ENCODE peak calls at places on chromosomes 5 and 9, in six cellular contexts. G, W, K, O, S and X are unnamed samples.
A peak's percentile ranks its signal among the peaks of the same experiment; 100 is the strongest.

GRCh38 chr9:124202447-124202971 is 55.2 kb upstream of the NEK6 start:
- DNase-seq in G (no peak), W (peak; percentile 94), K (no peak), O (peak; percentile 98), S (no peak), X (no peak)

GRCh38 chr9:106859957-106860715 is 2.8 kb upstream of the ZNF462 start:
- DNase-seq in G (peak; percentile 41), W (no peak), K (peak; percentile 63), O (no peak), S (peak; percentile 54), X (no peak)

GRCh38 chr5:147621016-147621415 is 111.1 kb upstream of the DPYSL3 start:
- DNase-seq in G (no peak), W (no peak), K (no peak), O (no peak), S (no peak), X (no peak)

GRCh38 chr5:39517800-39518199 is 93.0 kb upstream of the DAB2 start:
- DNase-seq in G (no peak), W (no peak), K (peak; percentile 94), O (no peak), S (no peak), X (peak; percentile 90)

GRCh38 chr5:5419291-5420210 is 2.9 kb upstream of the ICE1 start:
- DNase-seq in G (peak; percentile 48), W (no peak), K (peak; percentile 77), O (peak; percentile 66), S (peak; percentile 64), X (peak; percentile 92)

GRCh38 chr5:120254385-120254784 is 209.7 kb upstream of the PRR16 start:
- DNase-seq in G (no peak), W (no peak), K (peak; percentile 36), O (no peak), S (no peak), X (no peak)

GRCh38 chr9:6845881-6846280 is 88.1 kb downstream of the KDM4C start:
- DNase-seq in G (peak; percentile 7), W (no peak), K (no peak), O (no peak), S (peak; percentile 39), X (peak; percentile 5)

GRCh38 chr9:36867672-36868471 is 166.2 kb downstream of the PAX5 start:
- DNase-seq in G (no peak), W (no peak), K (no peak), O (no peak), S (no peak), X (no peak)

GRCh38 chr9:86257406-86257805 is 2.1 kb downstream of the C9orf153 start:
- DNase-seq in G (no peak), W (no peak), K (no peak), O (no peak), S (no peak), X (no peak)

GRCh38 chr9:136171009-136171800 is 33.7 kb downstream of the LHX3 start:
- DNase-seq in G (no peak), W (no peak), K (no peak), O (no peak), S (no peak), X (no peak)

GRCh38 chr5:176447538-176447981 is 625 bp upstream of the FAF2 start:
- DNase-seq in G (no peak), W (peak; percentile 27), K (peak; percentile 17), O (no peak), S (peak; percentile 80), X (no peak)

GRCh38 chr5:178216779-178217178 is 12.4 kb downstream of the HNRNPAB start:
- DNase-seq in G (no peak), W (no peak), K (no peak), O (no peak), S (no peak), X (no peak)

GRCh38 chr9:97615439-97616072 is 17.6 kb downstream of the TSTD2 start:
- DNase-seq in G (peak; percentile 29), W (peak; percentile 76), K (peak; percentile 72), O (peak; percentile 85), S (peak; percentile 61), X (peak; percentile 70)

GRCh38 chr9:128892223-128892892 is 10.4 kb downstream of the LRRC8A start:
- DNase-seq in G (no peak), W (no peak), K (peak; percentile 89), O (no peak), S (no peak), X (peak; percentile 94)

GRCh38 chr5:55629790-55630189 is 82.3 kb downstream of the SLC38A9 start:
- DNase-seq in G (no peak), W (no peak), K (no peak), O (no peak), S (no peak), X (no peak)

GRCh38 chr5:3639175-3639574 is 43.5 kb downstream of the IRX1 start:
- DNase-seq in G (no peak), W (no peak), K (no peak), O (no peak), S (no peak), X (no peak)

GRCh38 chr9:13939129-13939528 is 374.8 kb downstream of the NFIB start:
- DNase-seq in G (no peak), W (peak; percentile 7), K (peak; percentile 73), O (no peak), S (no peak), X (peak; percentile 89)

GRCh38 chr9:19127881-19128719 is 808 bp upstream of the PLIN2 start:
- DNase-seq in G (no peak), W (no peak), K (no peak), O (peak; percentile 67), S (peak; percentile 67), X (peak; percentile 69)

GRCh38 chr5:140734354-140734753 is 34.1 kb downstream of the ZMAT2 start:
- DNase-seq in G (no peak), W (no peak), K (peak; percentile 3), O (no peak), S (peak; percentile 12), X (peak; percentile 34)

GRCh38 chr5:111127453-111128195 is 35.5 kb downstream of the WDR36 start:
- DNase-seq in G (no peak), W (no peak), K (peak; percentile 63), O (no peak), S (no peak), X (no peak)

GRCh38 chr5:45696206-45696836 is at the start of gene HCN1:
- DNase-seq in G (no peak), W (peak; percentile 16), K (no peak), O (no peak), S (peak; percentile 81), X (peak; percentile 88)

GRCh38 chr5:72649449-72649848 is 142.2 kb upstream of the ZNF366 start:
- DNase-seq in G (no peak), W (no peak), K (peak; percentile 63), O (peak; percentile 27), S (no peak), X (peak; percentile 46)

GRCh38 chr5:5335708-5336211 is 86.7 kb upstream of the ICE1 start:
- DNase-seq in G (peak; percentile 13), W (no peak), K (peak; percentile 90), O (no peak), S (no peak), X (peak; percentile 59)

GRCh38 chr9:124251605-124252366 is 6.0 kb upstream of the NEK6 start:
- DNase-seq in G (no peak), W (no peak), K (peak; percentile 68), O (peak; percentile 57), S (no peak), X (no peak)

GRCh38 chr5:109705596-109705995 is 15.9 kb downstream of the MAN2A1 start:
- DNase-seq in G (no peak), W (no peak), K (no peak), O (no peak), S (no peak), X (peak; percentile 45)

GRCh38 chr5:116876240-116876840 is 301.7 kb upstream of the SEMA6A start:
- DNase-seq in G (no peak), W (no peak), K (no peak), O (no peak), S (no peak), X (no peak)

GRCh38 chr5:6328173-6328572 is 50.2 kb downstream of the MED10 start:
- DNase-seq in G (no peak), W (peak; percentile 44), K (peak; percentile 87), O (peak; percentile 58), S (no peak), X (peak; percentile 31)

GRCh38 chr5:94884294-94884693 is 265.8 kb downstream of the SLF1 start:
- DNase-seq in G (no peak), W (no peak), K (no peak), O (no peak), S (no peak), X (no peak)

GRCh38 chr9:72254881-72255545 is 105.8 kb downstream of the GDA start:
- DNase-seq in G (no peak), W (no peak), K (no peak), O (no peak), S (no peak), X (no peak)

GRCh38 chr9:130110166-130110565 is 56.5 kb downstream of the GPR107 start:
- DNase-seq in G (no peak), W (no peak), K (no peak), O (no peak), S (no peak), X (no peak)
- H3K9ac ChIP-seq in G (no peak overlapping the region), W (no peak overlapping the region), K (no peak overlapping the region), O (no peak overlapping the region), S (peak overlapping the region; percentile 18), X (no peak overlapping the region)

DNA sequence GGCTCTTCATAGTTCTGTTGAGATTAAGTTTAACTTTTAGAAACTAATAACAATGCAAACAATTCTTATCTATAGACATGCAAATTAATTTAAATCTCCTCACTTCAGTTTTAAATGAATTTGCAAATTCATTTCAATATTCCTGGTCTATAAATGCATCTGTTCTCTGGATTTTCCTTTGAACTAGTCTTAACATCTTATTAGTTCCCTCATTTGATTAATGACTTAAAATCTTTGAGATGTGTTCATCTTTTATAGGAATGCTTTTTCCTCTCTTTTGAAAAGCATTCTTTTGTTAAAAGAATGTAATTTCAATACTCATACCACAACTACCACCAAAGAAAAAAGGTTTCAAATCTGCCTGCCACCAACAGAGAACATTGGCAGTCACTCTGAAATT is 169.4 kb downstream of the RASEF start:
- DNase-seq in G (no peak), W (no peak), K (no peak), O (no peak), S (no peak), X (no peak)
- H3K9me2 ChIP-seq in G (no peaks in the 10 kb centered on the region), W (no peaks in the 10 kb centered on the region), K (no peaks in the 10 kb centered on the region), O (no peaks in the 10 kb centered on the region), S (no peaks in the 10 kb centered on the region), X (no peaks in the 10 kb centered on the region)

GRCh38 chr5:9604416-9604815 is 25.7 kb downstream of the TAS2R1 start:
- DNase-seq in G (no peak), W (no peak), K (peak; percentile 43), O (no peak), S (no peak), X (peak; percentile 24)
- H3K4me3 ChIP-seq in G (no peak overlapping the region), W (no peak overlapping the region), K (no peak overlapping the region), O (no peak overlapping the region), S (no peak overlapping the region), X (no peak overlapping the region)

GRCh38 chr9:138070815-138071214 is 193.2 kb downstream of the CACNA1B start:
- DNase-seq in G (no peak), W (no peak), K (no peak), O (no peak), S (peak; percentile 15), X (no peak)

GRCh38 chr9:138067594-138068367 is 190.2 kb downstream of the CACNA1B start:
- DNase-seq in G (no peak), W (no peak), K (no peak), O (no peak), S (no peak), X (no peak)

GRCh38 chr9:138066049-138066448 is 188.5 kb downstream of the CACNA1B start:
- DNase-seq in G (no peak), W (no peak), K (no peak), O (no peak), S (no peak), X (no peak)

GRCh38 chr9:138069731-138070456 is 192.3 kb downstream of the CACNA1B start:
- DNase-seq in G (no peak), W (no peak), K (no peak), O (no peak), S (peak; percentile 27), X (no peak)

GRCh38 chr9:138068601-138069035 is 191.0 kb downstream of the CACNA1B start:
- DNase-seq in G (no peak), W (no peak), K (no peak), O (no peak), S (peak; percentile 62), X (no peak)
- H3K9ac ChIP-seq in G (no peak overlapping the region), W (no peak overlapping the region), K (no peak overlapping the region), O (no peak overlapping the region), S (no peak overlapping the region), X (no peak overlapping the region)